ENCODE peak calls at places on chromosomes 5 and 9, in four cellular contexts. J is brain microvascular endothelial cell, B is activated T-cell treated with anti-CD3 and anti-CD28 coated beads for 1 hour, W is H54. L is an unnamed sample.

GRCh38 chr5:178403956-178404600 is 171.5 kb upstream of the PHYKPL start:
- DNase-seq in J (no peak), B (no peak), W (no peak), L (no peak)

GRCh38 chr9:85688361-85688760 is 53.4 kb downstream of the AGTPBP1 start:
- DNase-seq in J (no peak), B (no peak), W (no peak), L (no peak)

GRCh38 chr5:9775339-9775738 is 145.2 kb upstream of the TAS2R1 start:
- DNase-seq in J (peak), B (no peak), W (no peak), L (no peak)

GRCh38 chr5:165201364-165202143 is 1696.1 kb downstream of the MAT2B start:
- DNase-seq in J (no peak), B (no peak), W (no peak), L (peak)

GRCh38 chr5:135116146-135116545 is 82.1 kb upstream of the PITX1 start:
- DNase-seq in J (no peak), B (no peak), W (no peak), L (no peak)

GRCh38 chr5:142798099-142798768 is 28.1 kb downstream of the ARHGAP26 start:
- DNase-seq in J (no peak), B (no peak), W (no peak), L (no peak)

GRCh38 chr5:126777257-126777973 is 479 bp downstream of the LMNB1 start:
- DNase-seq in J (peak), B (peak), W (peak), L (peak)

GRCh38 chr5:56148453-56148971 is 84.6 kb downstream of the ANKRD55 start:
- DNase-seq in J (no peak), B (no peak), W (no peak), L (no peak)

GRCh38 chr5:158958048-158958994 is 141.4 kb downstream of the EBF1 start:
- DNase-seq in J (no peak), B (no peak), W (no peak), L (no peak)

GRCh38 chr5:154972476-154973080 is 31.7 kb downstream of the MRPL22 start:
- DNase-seq in J (peak), B (no peak), W (no peak), L (peak)

GRCh38 chr9:106648799-106649198 is 214.2 kb upstream of the ZNF462 start:
- DNase-seq in J (no peak), B (no peak), W (no peak), L (peak)

GRCh38 chr5:56493293-56493692 is 260.2 kb upstream of the ANKRD55 start:
- DNase-seq in J (no peak), B (no peak), W (no peak), L (no peak)

GRCh38 chr9:135772056-135773042 is 70.4 kb downstream of the KCNT1 start:
- DNase-seq in J (no peak), B (no peak), W (peak), L (no peak)

GRCh38 chr9:121782514-121783110 is 131.2 kb downstream of the DAB2IP start:
- DNase-seq in J (no peak), B (no peak), W (no peak), L (no peak)

GRCh38 chr5:5140051-5141010 is at the start of gene ADAMTS16:
- DNase-seq in J (no peak), B (no peak), W (no peak), L (no peak)

GRCh38 chr9:89362647-89363310 is 44.5 kb downstream of the SECISBP2 start:
- DNase-seq in J (no peak), B (no peak), W (no peak), L (no peak)

GRCh38 chr5:109532773-109533364 is 123.1 kb upstream of the PJA2 start:
- DNase-seq in J (peak), B (no peak), W (no peak), L (no peak)

GRCh38 chr5:122673343-122673742 is 101.5 kb upstream of the SNX2 start:
- DNase-seq in J (peak), B (no peak), W (no peak), L (no peak)

GRCh38 chr5:179796877-179797608 is 3.3 kb downstream of the LTC4S start:
- DNase-seq in J (no peak), B (no peak), W (no peak), L (peak)

GRCh38 chr9:126806336-126806735 is 1.5 kb downstream of the ZBTB43 start:
- DNase-seq in J (no peak), B (no peak), W (no peak), L (peak)

L was measured in RKO.